ENCODE peak calls at places on chromosome 3, in four cellular contexts. E is PC-9, X is GM23248, N is H1. Y is an unnamed sample.

GRCh38 chr3:157127831-157128767 is 31.8 kb downstream of the CCNL1 start:
- DNase-seq in N (no peak), X (peak; percentile 94), E (peak; percentile 97), Y (peak; percentile 86)

GRCh38 chr3:66671348-66671747 is 170.5 kb upstream of the LRIG1 start:
- DNase-seq in N (no peak), E (no peak), X (no peak), Y (no peak)

GRCh38 chr3:176916777-176917176 is 280.5 kb downstream of the TBL1XR1 start:
- DNase-seq in X (no peak), N (peak; percentile 54), E (peak; percentile 94), Y (no peak)

GRCh38 chr3:53081318-53081717 is 35.4 kb upstream of the SFMBT1 start:
- DNase-seq in N (no peak), E (no peak), X (no peak), Y (no peak)

GRCh38 chr3:71581451-71581980 is 2.0 kb downstream of the FOXP1 start:
- DNase-seq in E (no peak), N (peak; percentile 74), X (peak; percentile 65), Y (no peak)

GRCh38 chr3:197181751-197182150 is 116.7 kb downstream of the DLG1 start:
- DNase-seq in E (no peak), X (peak; percentile 30), N (no peak), Y (peak; percentile 47)

GRCh38 chr3:14141602-14142315 is 16.9 kb downstream of the TMEM43 start:
- DNase-seq in E (no peak), N (no peak), X (peak; percentile 63), Y (no peak)

GRCh38 chr3:61602466-61602865 is 41.1 kb downstream of the PTPRG start:
- DNase-seq in X (no peak), E (no peak), N (no peak), Y (no peak)

GRCh38 chr3:37601832-37602231 is 259.8 kb upstream of the CTDSPL start:
- DNase-seq in N (no peak), E (no peak), X (no peak), Y (no peak)

GRCh38 chr3:106560451-106560966 is 691.7 kb upstream of the CBLB start:
- DNase-seq in X (peak; percentile 89), E (peak; percentile 57), N (no peak), Y (peak; percentile 86)

GRCh38 chr3:106570426-106570825 is 701.6 kb upstream of the CBLB start:
- DNase-seq in N (no peak), E (no peak), X (no peak), Y (no peak)

GRCh38 chr3:106566277-106566676 is 697.5 kb upstream of the CBLB start:
- DNase-seq in X (no peak), N (no peak), E (no peak), Y (no peak)
- H2AFZ ChIP-seq in X (peak overlapping the region; percentile 25), N (no peak overlapping the region), E (peak overlapping the region; percentile 61), Y (no peak overlapping the region)

GRCh38 chr3:152321321-152321720 is 52.6 kb downstream of the MBNL1 start:
- DNase-seq in X (no peak), N (no peak), E (no peak), Y (no peak)
- H2AFZ ChIP-seq in X (no peak overlapping the region), N (no peak overlapping the region), E (no peak overlapping the region), Y (no peak overlapping the region)

GRCh38 chr3:73451276-73451973 is 173.3 kb downstream of the PDZRN3 start:
- DNase-seq in E (no peak), X (no peak), N (no peak), Y (no peak)

GRCh38 chr3:73447118-73447517 is 177.6 kb downstream of the PDZRN3 start:
- DNase-seq in E (no peak), N (no peak), X (no peak), Y (no peak)

GRCh38 chr3:73448761-73449290 is 175.9 kb downstream of the PDZRN3 start:
- DNase-seq in E (no peak), N (no peak), X (peak; percentile 20), Y (no peak)

GRCh38 chr3:73448041-73448440 is 176.7 kb downstream of the PDZRN3 start:
- DNase-seq in E (no peak), N (no peak), X (peak; percentile 73), Y (peak; percentile 48)

DNA sequence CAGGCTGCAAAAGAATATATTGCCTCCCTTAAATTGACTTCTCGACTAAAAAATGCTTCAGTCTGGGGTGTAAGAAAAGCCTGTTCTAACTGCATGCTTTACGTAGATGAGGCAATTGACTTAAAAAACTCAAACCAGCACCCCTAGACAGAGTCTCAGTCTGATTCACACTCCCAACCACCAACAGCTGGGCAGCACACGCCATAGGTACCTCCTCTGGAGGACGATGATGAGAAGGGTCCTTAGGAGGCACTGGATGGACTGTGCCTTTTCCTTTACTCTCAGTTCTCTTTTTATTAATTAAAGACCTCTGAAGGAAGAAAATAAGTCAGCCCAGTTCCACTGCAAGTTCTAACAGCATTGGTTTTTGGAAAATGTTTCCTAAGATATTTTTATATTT is 175.0 kb downstream of the PDZRN3 start:
- DNase-seq in X (no peak), N (no peak), E (no peak), Y (no peak)
- H2AFZ ChIP-seq in X (no peak overlapping the region), N (no peak overlapping the region), E (no peak overlapping the region), Y (no peak overlapping the region)

DNA sequence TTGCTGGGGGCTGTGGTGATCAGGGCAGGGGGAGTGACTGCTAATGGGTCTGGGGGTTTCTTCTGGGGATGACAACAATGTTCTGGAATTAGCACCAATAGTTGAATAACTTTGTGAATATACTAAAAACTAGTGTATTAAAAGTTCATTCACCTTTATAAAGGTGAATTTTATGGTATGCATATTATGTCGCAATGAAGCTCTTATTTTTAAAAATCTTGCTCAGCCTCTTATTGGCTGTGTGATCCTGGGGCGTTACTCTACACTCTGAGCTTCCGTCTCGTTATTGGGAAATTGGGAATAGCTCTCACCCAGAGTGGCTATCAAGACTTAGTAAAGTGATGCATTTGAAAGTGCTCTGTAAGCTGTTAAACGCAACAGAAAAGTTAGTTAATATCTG is 105.3 kb downstream of the SEC22A start:
- DNase-seq in N (no peak), E (peak; percentile 12), X (no peak), Y (no peak)
- H2AFZ ChIP-seq in N (no peak overlapping the region), E (no peak overlapping the region), X (no peak overlapping the region), Y (no peak overlapping the region)

GRCh38 chr3:32868719-32869512 is 51.1 kb downstream of the TRIM71 start:
- DNase-seq in E (no peak), X (no peak), N (no peak), Y (no peak)

GRCh38 chr3:32866533-32866932 is 48.7 kb downstream of the TRIM71 start:
- DNase-seq in X (no peak), N (no peak), E (no peak), Y (no peak)

GRCh38 chr3:32867954-32868353 is 50.2 kb downstream of the TRIM71 start:
- DNase-seq in N (no peak), X (no peak), E (no peak), Y (no peak)

GRCh38 chr3:32870373-32871091 is 52.7 kb downstream of the TRIM71 start:
- DNase-seq in N (no peak), X (no peak), E (no peak), Y (no peak)

DNA sequence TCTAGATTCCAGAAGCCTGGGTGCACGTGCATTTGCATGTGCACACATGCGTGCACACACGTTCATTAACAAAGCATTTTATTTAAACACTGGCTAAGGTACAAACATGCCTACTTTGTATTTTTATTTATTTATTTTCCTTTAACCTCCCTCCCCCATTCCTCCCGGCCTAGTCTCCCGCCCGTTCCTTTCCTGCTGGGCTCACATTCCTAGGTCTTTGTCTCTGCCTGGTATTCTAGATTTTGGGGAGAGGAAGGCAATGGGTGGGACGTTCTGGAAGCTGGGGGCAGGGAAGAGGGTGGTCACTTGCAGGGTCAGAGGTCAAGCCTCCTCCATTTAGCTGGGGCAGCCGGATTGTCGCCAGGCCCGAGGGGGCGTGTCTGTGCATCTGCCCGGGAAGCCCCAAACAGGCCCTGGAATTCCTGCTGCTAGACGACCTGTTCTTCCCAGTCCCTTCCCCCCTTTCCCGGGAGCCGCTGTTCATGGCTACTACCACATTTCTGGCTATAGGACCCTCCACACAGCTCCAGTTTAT is 51.8 kb downstream of the TRIM71 start:
- DNase-seq in E (no peak), X (no peak), N (peak; percentile 88), Y (no peak)
- H2AFZ ChIP-seq in E (no peak overlapping the region), X (no peak overlapping the region), N (no peak overlapping the region), Y (no peak overlapping the region)